ENCODE peak calls at places on chromosomes 12 and 14, in ten cellular contexts. Q, E, M, D, U, H, B, F, S and I are unnamed samples.

GRCh38 chr14:93648440-93649168 is 139.7 kb downstream of the PRIMA1 start:
- DNase-seq in S (no peak), E (peak; percentile 8), F (no peak), D (no peak), B (no peak), Q (no peak), H (no peak), U (no peak), M (peak; percentile 34), I (no peak)

GRCh38 chr12:22631863-22632463 is 7.0 kb downstream of the ETNK1 start:
- DNase-seq in S (no peak), H (no peak), M (no peak), E (peak; percentile 52), F (no peak), Q (no peak), U (no peak), D (no peak), B (no peak), I (no peak)

GRCh38 chr12:123270380-123271181 is 1.1 kb downstream of the CDK2AP1 start:
- DNase-seq in E (peak; percentile 26), D (no peak), S (no peak), F (peak; percentile 59), U (peak; percentile 31), M (no peak), B (no peak), Q (no peak), H (no peak), I (peak; percentile 86)

GRCh38 chr12:81644503-81644902 is 114.6 kb downstream of the PPFIA2 start:
- DNase-seq in Q (peak; percentile 39), M (peak; percentile 33), D (no peak), H (no peak), F (no peak), E (peak; percentile 72), S (no peak), B (no peak), U (no peak), I (no peak)

GRCh38 chr14:101187816-101188570 is 284.5 kb upstream of the RTL1 start:
- DNase-seq in E (no peak), M (no peak), S (no peak), D (no peak), U (no peak), Q (no peak), F (no peak), H (no peak), B (no peak), I (peak; percentile 53)

GRCh38 chr12:119659289-119659897 is 8.5 kb upstream of the PRKAB1 start:
- DNase-seq in U (peak; percentile 31), D (peak; percentile 38), M (no peak), F (no peak), S (no peak), E (peak; percentile 48), Q (no peak), B (no peak), H (no peak), I (peak; percentile 14)

GRCh38 chr12:125431516-125431915 is 366.3 kb downstream of the AACS start:
- DNase-seq in E (no peak), S (no peak), M (no peak), H (no peak), U (no peak), Q (no peak), F (no peak), B (no peak), D (no peak), I (no peak)

GRCh38 chr12:83574142-83574541 is 887.4 kb downstream of the TMTC2 start:
- DNase-seq in D (no peak), F (no peak), U (no peak), S (no peak), H (no peak), M (no peak), Q (no peak), E (no peak), B (no peak), I (no peak)

GRCh38 chr14:75041613-75042012 is 9.7 kb downstream of the MLH3 start:
- DNase-seq in D (no peak), U (no peak), E (no peak), B (no peak), M (no peak), F (no peak), S (no peak), H (no peak), Q (peak; percentile 68), I (no peak)

GRCh38 chr12:104258476-104259067 is 43.0 kb downstream of the TXNRD1 start:
- DNase-seq in D (no peak), F (no peak), H (no peak), E (peak; percentile 10), B (no peak), U (no peak), Q (no peak), S (no peak), M (no peak), I (no peak)

GRCh38 chr14:68401320-68401719 is 391.5 kb downstream of the ZFP36L1 start:
- DNase-seq in U (no peak), M (peak; percentile 16), B (no peak), F (no peak), D (no peak), Q (peak; percentile 53), H (no peak), E (peak; percentile 80), S (no peak), I (no peak)

GRCh38 chr12:28127455-28127854 is 62.8 kb upstream of the CCDC91 start:
- DNase-seq in E (no peak), Q (no peak), B (no peak), M (no peak), D (no peak), F (no peak), U (no peak), S (no peak), H (no peak), I (no peak)

GRCh38 chr14:54566410-54567223 is at the start of gene SAMD4A:
- DNase-seq in D (peak; percentile 67), S (peak; percentile 39), E (peak; percentile 94), H (peak; percentile 71), B (peak; percentile 85), U (peak; percentile 76), Q (peak; percentile 74), M (no peak), F (peak; percentile 84), I (peak; percentile 73)

GRCh38 chr12:90622431-90622830 is 332.5 kb downstream of the CCER1 start:
- DNase-seq in B (no peak), H (peak; percentile 3), M (no peak), Q (no peak), U (no peak), S (no peak), E (peak; percentile 28), F (no peak), D (no peak), I (no peak)

GRCh38 chr12:93823616-93824410 is 146.6 kb downstream of the CRADD start:
- DNase-seq in Q (no peak), U (no peak), E (peak; percentile 42), M (no peak), D (no peak), H (no peak), F (no peak), B (no peak), S (no peak), I (no peak)

GRCh38 chr12:93888964-93889363 is 211.8 kb downstream of the CRADD start:
- DNase-seq in F (no peak), E (no peak), H (no peak), Q (no peak), M (no peak), B (no peak), S (no peak), D (no peak), U (no peak), I (no peak)

GRCh38 chr12:83573676-83574075 is 887.0 kb downstream of the TMTC2 start:
- DNase-seq in U (peak; percentile 36), F (no peak), Q (peak; percentile 59), D (peak; percentile 33), S (no peak), B (peak; percentile 32), H (no peak), E (peak; percentile 64), M (peak; percentile 88), I (peak; percentile 80)

GRCh38 chr14:105890474-105891220 is 364.3 kb downstream of the TMEM121 start:
- DNase-seq in B (peak; percentile 13), S (no peak), H (no peak), E (no peak), Q (no peak), U (no peak), F (peak; percentile 40), D (no peak), M (no peak), I (peak; percentile 68)
- H3K4me3 ChIP-seq in B (no peak overlapping the region), S (no peak overlapping the region), H (no peak overlapping the region), E (no peak overlapping the region), Q (no peak overlapping the region), U (no peak overlapping the region), F (no peak overlapping the region), D (no peak overlapping the region), M (no peak overlapping the region), I (no peak overlapping the region)

DNA sequence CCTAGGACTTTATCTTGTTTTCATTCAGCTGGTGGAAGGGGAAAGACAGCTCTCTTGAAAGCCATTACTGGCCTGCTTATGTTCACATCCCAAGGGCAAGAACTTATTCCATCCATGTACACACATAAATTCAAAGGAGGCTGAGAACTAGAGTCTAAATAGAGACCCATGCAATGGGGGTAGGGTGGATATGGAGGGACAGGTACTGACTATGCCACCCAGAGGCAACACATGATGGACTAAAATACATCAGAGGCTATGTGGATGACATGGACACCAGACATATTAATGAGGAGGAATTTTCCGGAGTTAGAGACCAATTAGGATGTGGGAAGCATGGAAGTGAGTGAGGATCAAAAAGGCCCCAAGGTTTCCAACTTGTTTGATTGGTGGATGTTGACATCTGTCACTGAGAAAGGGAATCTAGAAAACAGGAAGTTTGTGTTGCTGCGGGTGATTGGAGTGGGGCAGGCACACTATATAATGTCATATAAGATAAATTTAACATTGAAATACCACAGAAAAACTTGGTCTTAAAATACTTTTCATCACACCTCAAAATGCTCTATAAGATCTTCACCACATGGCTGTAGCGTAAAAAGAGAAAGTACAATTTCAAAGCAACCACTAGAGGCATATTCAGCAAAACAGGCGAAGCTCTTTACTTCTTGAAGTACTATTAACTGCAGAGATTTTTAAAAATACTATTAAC is 130.4 kb downstream of the GRIP1 start:
- DNase-seq in U (no peak), M (no peak), F (no peak), E (peak; percentile 34), H (no peak), Q (no peak), B (no peak), S (no peak), D (no peak), I (no peak)
- TF ChIP-seq CTCF in U (no peak), M (no peak), F (no peak), E (peak; percentile 43), H (peak; percentile 35), Q (peak; percentile 24), B (no peak), S (no peak), D (no peak), I (no peak)

DNA sequence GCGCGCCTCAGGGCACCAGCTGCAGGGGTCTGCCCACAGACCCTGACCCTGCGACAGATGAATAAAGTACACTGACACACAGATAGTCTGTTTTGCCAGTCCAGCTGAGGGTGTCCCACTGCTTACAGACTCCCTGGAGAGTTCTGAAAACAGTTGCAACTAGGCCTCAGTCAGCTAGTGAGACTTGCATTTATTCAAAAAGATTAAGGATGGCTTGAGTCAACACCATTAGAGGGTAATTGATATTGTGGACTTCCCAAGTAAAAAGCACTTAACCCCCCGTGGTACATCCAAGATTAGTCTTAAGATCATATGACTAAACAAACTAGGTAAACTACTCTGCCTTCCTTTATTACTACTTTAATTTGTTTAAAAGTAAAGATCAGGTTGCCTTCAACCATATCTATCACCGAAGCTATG is 11.1 kb upstream of the PSEN1 start:
- DNase-seq in B (no peak), D (no peak), M (no peak), E (no peak), Q (no peak), F (no peak), S (no peak), U (no peak), H (no peak), I (no peak)
- H3K4me3 ChIP-seq in B (no peak overlapping the region), D (no peak overlapping the region), M (no peak overlapping the region), E (no peak overlapping the region), Q (no peak overlapping the region), F (no peak overlapping the region), S (no peak overlapping the region), U (no peak overlapping the region), H (no peak overlapping the region), I (no peak overlapping the region)

GRCh38 chr14:50230601-50231474 is 540 bp downstream of the SOS2 start:
- DNase-seq in E (peak; percentile 76), F (peak; percentile 76), H (peak; percentile 7), Q (peak; percentile 68), M (peak; percentile 21), U (peak; percentile 64), D (peak; percentile 48), B (peak; percentile 47), S (no peak), I (peak; percentile 40)
- TF ChIP-seq CTCF in E (no peak), F (no peak), H (no peak), Q (no peak), M (no peak), U (no peak), D (no peak), B (no peak), S (no peak), I (no peak)